ENCODE peak calls at places on chromosomes 1 and 21, in ten cellular contexts. D, E, U, M, Y, O, T, I, W and R are unnamed samples.

GRCh38 chr1:50913954-50914353 is 46.1 kb downstream of the FAF1 start:
- DNase-seq in W (no peak), D (no peak), O (no peak), Y (no peak), U (no peak), I (no peak), M (no peak), E (no peak), T (no peak), R (no peak)

GRCh38 chr21:46094401-46095105 is 3.4 kb upstream of the COL6A2 start:
- DNase-seq in O (no peak), T (no peak), W (no peak), U (no peak), I (no peak), Y (no peak), D (no peak), E (peak), M (no peak), R (no peak)

GRCh38 chr1:13554798-13555197 is 28.8 kb upstream of the PDPN start:
- DNase-seq in E (no peak), Y (no peak), O (no peak), I (no peak), W (no peak), M (no peak), T (no peak), U (no peak), D (no peak), R (no peak)

GRCh38 chr21:18275740-18276139 is 31.1 kb downstream of the CHODL start:
- DNase-seq in W (no peak), I (no peak), T (no peak), D (no peak), Y (no peak), M (no peak), E (no peak), O (no peak), U (no peak), R (no peak)

GRCh38 chr1:167130782-167131520 is 37.1 kb downstream of the STYXL2 start:
- DNase-seq in T (no peak), D (no peak), U (no peak), W (no peak), O (no peak), M (no peak), Y (no peak), I (no peak), E (peak), R (no peak)

GRCh38 chr1:55140137-55140536 is 75.0 kb downstream of the USP24 start:
- DNase-seq in W (no peak), I (no peak), M (no peak), U (no peak), E (no peak), D (no peak), Y (no peak), T (no peak), O (no peak), R (no peak)

GRCh38 chr1:6275826-6276764 is 15.2 kb upstream of the GPR153 start:
- DNase-seq in U (no peak), T (peak), I (no peak), E (no peak), O (no peak), Y (peak), W (peak), D (peak), M (peak), R (no peak)

GRCh38 chr1:221439008-221439733 is 302.7 kb downstream of the DUSP10 start:
- DNase-seq in M (no peak), D (no peak), U (no peak), E (no peak), I (no peak), W (no peak), T (no peak), Y (peak), O (no peak), R (peak)

GRCh38 chr1:226610671-226611070 is 62.1 kb downstream of the STUM start:
- DNase-seq in D (no peak), M (no peak), T (no peak), Y (no peak), E (no peak), W (no peak), O (peak), U (no peak), I (no peak), R (no peak)

GRCh38 chr1:31700468-31701136 is 3.2 kb downstream of the COL16A1 start:
- DNase-seq in T (no peak), M (no peak), D (no peak), Y (no peak), U (no peak), W (no peak), E (no peak), O (no peak), I (no peak), R (no peak)

GRCh38 chr21:27225142-27225541 is 258.3 kb upstream of the ADAMTS5 start:
- DNase-seq in M (no peak), Y (no peak), E (no peak), T (no peak), D (no peak), O (no peak), W (no peak), U (no peak), I (no peak), R (no peak)

GRCh38 chr1:43933386-43934278 is at the start of gene ARTN:
- DNase-seq in U (no peak), I (no peak), O (no peak), D (no peak), Y (no peak), E (no peak), M (no peak), T (peak), W (peak), R (no peak)

GRCh38 chr1:222455188-222455879 is 92.6 kb downstream of the HHIPL2 start:
- DNase-seq in E (peak), T (peak), I (no peak), D (peak), W (peak), Y (peak), U (peak), M (peak), O (peak), R (peak)

GRCh38 chr1:32749726-32750224 is 47.2 kb upstream of the SYNC start:
- DNase-seq in Y (no peak), T (no peak), D (no peak), I (no peak), U (no peak), M (no peak), W (no peak), O (no peak), E (no peak), R (no peak)
- H3K27ac ChIP-seq in Y (no peak), T (no peak), D (no peak), I (no peak), U (no peak), M (no peak), W (no peak), O (no peak), E (no peak), R (no peak)

GRCh38 chr1:230499496-230499895 is 73.4 kb upstream of the PGBD5 start:
- DNase-seq in T (no peak), E (no peak), D (no peak), U (no peak), I (no peak), W (no peak), M (no peak), O (no peak), Y (no peak), R (no peak)

GRCh38 chr1:230502306-230502705 is 76.2 kb upstream of the PGBD5 start:
- DNase-seq in I (no peak), M (no peak), T (no peak), U (no peak), W (no peak), O (no peak), D (no peak), Y (no peak), E (peak), R (no peak)

GRCh38 chr1:230501845-230502244 is 75.7 kb upstream of the PGBD5 start:
- DNase-seq in D (no peak), U (no peak), T (no peak), W (peak), O (no peak), M (no peak), I (no peak), E (no peak), Y (no peak), R (no peak)

GRCh38 chr1:230500063-230500462 is 73.9 kb upstream of the PGBD5 start:
- DNase-seq in E (no peak), Y (no peak), D (no peak), T (no peak), U (no peak), M (no peak), O (no peak), W (no peak), I (no peak), R (no peak)

GRCh38 chr1:230501242-230501641 is 75.1 kb upstream of the PGBD5 start:
- DNase-seq in Y (no peak), O (no peak), M (no peak), T (no peak), U (no peak), I (no peak), D (no peak), W (no peak), E (peak), R (no peak)
- H3K27ac ChIP-seq in Y (no peak), O (no peak), M (no peak), T (no peak), U (no peak), I (no peak), D (no peak), W (no peak), E (no peak), R (no peak)

GRCh38 chr1:59343576-59343840 is 46.6 kb downstream of the FGGY start:
- DNase-seq in I (no peak), D (no peak), U (no peak), W (no peak), O (no peak), T (no peak), E (no peak), Y (no peak), M (no peak), R (no peak)
- H3K27ac ChIP-seq in I (no peak), D (no peak), U (no peak), W (no peak), O (no peak), T (no peak), E (no peak), Y (no peak), M (no peak), R (no peak)

GRCh38 chr1:68120136-68120791 is 69.8 kb upstream of the DIRAS3 start:
- DNase-seq in U (peak), W (peak), O (no peak), D (no peak), E (peak), I (no peak), M (no peak), Y (peak), T (no peak), R (no peak)
- H3K27ac ChIP-seq in U (no peak), W (peak), O (peak), D (peak), E (peak), I (peak), M (peak), Y (no peak), T (no peak), R (no peak)

GRCh38 chr1:40380817-40381216 is 7.3 kb downstream of the SMAP2 start:
- DNase-seq in T (no peak), D (no peak), I (no peak), M (no peak), O (no peak), U (no peak), W (no peak), E (no peak), Y (no peak), R (no peak)
- H3K27ac ChIP-seq in T (no peak), D (no peak), I (no peak), M (peak), O (peak), U (peak), W (peak), E (no peak), Y (no peak), R (peak)

GRCh38 chr1:117633423-117633822 is 27.6 kb downstream of the TENT5C start:
- DNase-seq in M (no peak), E (no peak), Y (no peak), W (no peak), T (no peak), I (no peak), U (no peak), O (peak), D (no peak), R (no peak)
- H3K27ac ChIP-seq in M (no peak), E (no peak), Y (no peak), W (no peak), T (no peak), I (no peak), U (no peak), O (peak), D (no peak), R (no peak)

DNA sequence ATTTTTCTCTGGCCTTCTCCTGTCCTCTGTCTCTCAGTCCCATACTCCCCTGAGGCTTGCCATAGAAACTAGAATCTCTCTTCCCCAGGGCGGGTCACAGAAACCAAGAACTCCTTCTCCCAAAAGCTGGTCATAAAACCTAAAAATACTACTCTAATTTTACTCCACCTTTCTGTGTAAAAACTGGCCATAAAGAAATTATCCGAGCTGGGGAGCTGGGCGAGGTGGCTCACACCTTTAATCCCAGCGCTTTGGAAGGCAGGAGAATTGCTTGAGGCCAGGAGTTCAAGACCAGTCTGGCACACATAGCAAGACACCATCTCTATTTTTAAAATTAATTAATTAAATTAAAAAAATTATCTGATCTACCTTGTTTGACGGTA is 3.0 kb downstream of the ALG14 start:
- DNase-seq in T (no peak), D (no peak), E (peak), Y (no peak), O (no peak), I (no peak), U (no peak), M (no peak), W (peak), R (no peak)
- H3K27ac ChIP-seq in T (no peak), D (peak), E (no peak), Y (no peak), O (no peak), I (no peak), U (no peak), M (no peak), W (peak), R (no peak)